ENCODE peak calls at places on chromosome 14, in eight cellular contexts. H is naive thymus-derived CD4-positive, alpha-beta T cell; P is mammary epithelial cell; E is AG04450; W is body of pancreas; J is thoracic aorta; Y is left ventricle myocardium inferior; A is CD4-positive, CD25-positive, alpha-beta regulatory T cell. M is an unnamed sample.

GRCh38 chr14:79011091-79011919 is 841.1 kb downstream of the NRXN3 start:
- DNase-seq in H (no peak), A (no peak), W (peak; percentile 11), P (peak; percentile 89), Y (no peak), J (no peak), E (peak; percentile 15), M (no peak)

GRCh38 chr14:85604671-85605070 is 74.7 kb downstream of the FLRT2 start:
- DNase-seq in A (no peak), W (no peak), E (no peak), J (no peak), H (no peak), Y (no peak), P (no peak), M (no peak)

GRCh38 chr14:102602421-102603292 is 10.2 kb downstream of the RCOR1 start:
- DNase-seq in Y (no peak), H (no peak), A (no peak), W (no peak), P (no peak), E (no peak), J (no peak), M (no peak)

GRCh38 chr14:25993830-25994229 is 604.0 kb downstream of the NOVA1 start:
- DNase-seq in E (no peak), J (no peak), Y (no peak), H (no peak), A (no peak), W (no peak), P (no peak), M (no peak)

GRCh38 chr14:92514844-92515509 is 1.4 kb downstream of the RIN3 start:
- DNase-seq in Y (no peak), P (no peak), W (no peak), H (no peak), A (no peak), E (no peak), J (no peak), M (no peak)

GRCh38 chr14:24071144-24071697 is at the start of gene CPNE6:
- DNase-seq in H (no peak), Y (no peak), J (no peak), E (no peak), W (no peak), P (no peak), A (no peak), M (no peak)

GRCh38 chr14:64541261-64541970 is 875 bp downstream of the HSPA2 start:
- DNase-seq in W (peak; percentile 29), H (peak; percentile 17), J (no peak), A (peak; percentile 23), Y (peak; percentile 23), P (no peak), E (no peak), M (peak; percentile 17)

GRCh38 chr14:79342942-79343341 is 868.4 kb downstream of the DIO2 start:
- DNase-seq in J (no peak), W (no peak), H (no peak), E (no peak), Y (no peak), A (no peak), P (no peak), M (no peak)

GRCh38 chr14:97077253-97077653 is 280.1 kb downstream of the VRK1 start:
- DNase-seq in Y (peak; percentile 37), W (peak; percentile 22), J (no peak), H (no peak), E (no peak), P (peak; percentile 19), A (no peak), M (no peak)

DNA sequence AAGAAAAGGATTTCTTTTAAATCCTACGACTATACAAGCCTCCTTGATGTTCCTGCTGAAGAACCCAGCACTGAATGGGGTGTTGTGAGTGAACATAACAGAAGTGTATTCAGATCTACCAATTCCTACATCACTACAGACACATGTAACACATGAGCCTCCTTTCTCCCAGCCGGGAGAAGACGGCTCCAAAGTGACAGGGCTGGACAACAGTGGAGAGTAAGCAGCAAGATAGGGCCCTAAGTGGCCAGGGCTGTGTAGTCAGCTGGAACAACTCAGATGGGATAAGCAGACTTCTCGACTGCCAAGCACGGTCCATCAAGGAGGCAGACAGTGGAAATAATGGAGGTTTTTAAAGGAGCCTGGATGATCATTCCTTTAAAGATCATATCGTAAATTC is 73.5 kb downstream of the TTC7B start:
- DNase-seq in E (no peak), P (no peak), J (no peak), A (no peak), W (no peak), H (no peak), Y (peak; percentile 28), M (no peak)
- H3K27ac ChIP-seq in E (no peak overlapping the region), P (no peak overlapping the region), J (peak overlapping the region; percentile 82), A (no peak overlapping the region), W (no peak overlapping the region), H (no peak overlapping the region), Y (peak overlapping the region; percentile 49), M (no peak overlapping the region)

GRCh38 chr14:68623828-68624227 is 169.0 kb downstream of the ZFP36L1 start:
- DNase-seq in Y (no peak), W (no peak), A (no peak), H (no peak), E (no peak), J (no peak), P (no peak), M (no peak)

GRCh38 chr14:68623307-68623706 is 169.6 kb downstream of the ZFP36L1 start:
- DNase-seq in J (no peak), P (no peak), H (no peak), W (no peak), Y (no peak), E (no peak), A (no peak), M (no peak)

GRCh38 chr14:68619805-68620574 is 172.9 kb downstream of the ZFP36L1 start:
- DNase-seq in A (no peak), E (no peak), J (no peak), H (no peak), P (no peak), Y (peak; percentile 50), W (no peak), M (no peak)

GRCh38 chr14:68622856-68623255 is 170.0 kb downstream of the ZFP36L1 start:
- DNase-seq in A (no peak), Y (no peak), W (no peak), E (no peak), P (no peak), J (no peak), H (no peak), M (no peak)

GRCh38 chr14:68621400-68622365 is 171.2 kb downstream of the ZFP36L1 start:
- DNase-seq in P (no peak), J (no peak), H (no peak), E (peak; percentile 30), W (no peak), Y (peak; percentile 60), A (no peak), M (no peak)
- H3K27ac ChIP-seq in P (no peak overlapping the region), J (no peak overlapping the region), H (no peak overlapping the region), E (no peak overlapping the region), W (no peak overlapping the region), Y (peak overlapping the region; percentile 81), A (no peak overlapping the region), M (no peak overlapping the region)

GRCh38 chr14:59281613-59282012 is 93.1 kb downstream of the DAAM1 start:
- DNase-seq in E (no peak), A (no peak), Y (no peak), J (no peak), H (no peak), P (peak; percentile 83), W (no peak), M (no peak)
- H3K27ac ChIP-seq in E (no peak overlapping the region), A (no peak overlapping the region), Y (peak overlapping the region; percentile 17), J (peak overlapping the region; percentile 10), H (no peak overlapping the region), P (peak overlapping the region; percentile 95), W (no peak overlapping the region), M (no peak overlapping the region)

GRCh38 chr14:33941727-33942126 is 9.1 kb downstream of the EGLN3 start:
- DNase-seq in W (no peak), P (no peak), J (no peak), H (no peak), Y (no peak), A (no peak), E (no peak), M (no peak)
- H3K27ac ChIP-seq in W (no peak overlapping the region), P (no peak overlapping the region), J (no peak overlapping the region), H (no peak overlapping the region), Y (peak overlapping the region; percentile 91), A (no peak overlapping the region), E (no peak overlapping the region), M (no peak overlapping the region)

GRCh38 chr14:77641534-77642341 is 25.3 kb upstream of the SPTLC2 start:
- DNase-seq in J (peak; percentile 51), A (peak; percentile 55), E (no peak), P (no peak), W (peak; percentile 70), H (peak; percentile 61), Y (peak; percentile 83), M (peak; percentile 62)
- H3K27ac ChIP-seq in J (peak overlapping the region; percentile 62), A (no peak overlapping the region), E (peak overlapping the region; percentile 52), P (no peak overlapping the region), W (no peak overlapping the region), H (peak overlapping the region; percentile 70), Y (peak overlapping the region; percentile 87), M (peak overlapping the region; percentile 55)

GRCh38 chr14:95236221-95236620 is 78.9 kb upstream of the DICER1 start:
- DNase-seq in H (no peak), P (no peak), J (no peak), Y (no peak), A (no peak), E (no peak), W (no peak), M (no peak)
- H3K27ac ChIP-seq in H (no peak overlapping the region), P (no peak overlapping the region), J (no peak overlapping the region), Y (peak overlapping the region; percentile 9), A (no peak overlapping the region), E (no peak overlapping the region), W (peak overlapping the region; percentile 47), M (no peak overlapping the region)

DNA sequence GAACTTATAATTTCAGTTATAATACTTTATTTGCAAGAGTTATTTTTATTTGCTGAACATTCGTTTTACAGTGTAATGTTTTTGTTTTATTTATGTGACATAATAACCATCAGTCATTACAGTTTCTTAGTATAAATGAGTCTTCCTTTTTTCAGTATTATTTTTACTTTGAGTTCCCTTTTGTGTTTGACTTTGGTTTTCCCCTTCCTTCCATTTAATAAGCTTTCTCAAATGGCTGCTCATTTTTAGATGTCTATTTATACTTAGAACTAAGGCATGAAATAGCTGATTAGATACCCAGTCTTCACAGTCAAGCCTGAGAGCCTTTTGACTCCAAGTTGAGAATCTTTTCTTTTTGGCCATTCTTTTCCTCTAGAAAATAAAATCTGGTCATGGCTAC is 404.5 kb downstream of the LRFN5 start:
- DNase-seq in P (no peak), W (no peak), Y (no peak), J (no peak), E (no peak), H (no peak), A (no peak), M (no peak)
- H3K27ac ChIP-seq in P (no peak overlapping the region), W (no peak overlapping the region), Y (no peak overlapping the region), J (no peak overlapping the region), E (no peak overlapping the region), H (no peak overlapping the region), A (no peak overlapping the region), M (no peak overlapping the region)

M was measured in CD4-positive, alpha-beta memory T cell.